ENCODE peak calls at places on chromosome 18, in seven cellular contexts. Q is colonic mucosa, H is mesendoderm, O is SK-N-SH, N is Karpas-422, K is neural progenitor cell, A is PC-3. B is an unnamed sample. For H3K4me1 and H3K36me3, the result is how much of the 10 kb centered on the place peaks cover.

GRCh38 chr18:47775961-47776360 is 154.5 kb downstream of the SMAD2 start:
- DNase-seq in Q (no peak), H (peak), O (no peak), N (peak), K (no peak), A (peak), B (no peak)

GRCh38 chr18:75127143-75128021 is 81.6 kb downstream of the PTGR3 start:
- DNase-seq in Q (peak), H (no peak), O (no peak), N (no peak), K (no peak), A (peak), B (no peak)

GRCh38 chr18:22544626-22545025 is 126.9 kb upstream of the CTAGE1 start:
- DNase-seq in Q (no peak), H (no peak), O (no peak), N (no peak), K (no peak), A (no peak), B (no peak)

GRCh38 chr18:7830468-7830867 is 263.4 kb downstream of the PTPRM start:
- DNase-seq in Q (no peak), H (peak), O (peak), N (peak), K (no peak), A (peak), B (no peak)

GRCh38 chr18:76722224-76723061 is 99.9 kb upstream of the ZNF236 start:
- DNase-seq in Q (no peak), H (no peak), O (no peak), N (no peak), K (no peak), A (no peak), B (no peak)

GRCh38 chr18:48173557-48173956 is 235.6 kb downstream of the ZBTB7C start:
- DNase-seq in Q (peak), H (no peak), O (no peak), N (no peak), K (no peak), A (no peak), B (no peak)

GRCh38 chr18:48052291-48052840 is 121.9 kb upstream of the SMAD2 start:
- DNase-seq in Q (no peak), H (no peak), O (no peak), N (no peak), K (no peak), A (no peak), B (no peak)

GRCh38 chr18:48230459-48231113 is 178.6 kb downstream of the ZBTB7C start:
- DNase-seq in Q (peak), H (peak), O (peak), N (peak), K (peak), A (peak), B (peak)

GRCh38 chr18:24659837-24660720 is 199.6 kb downstream of the HRH4 start:
- DNase-seq in Q (peak), H (no peak), O (no peak), N (no peak), K (no peak), A (no peak), B (no peak)

GRCh38 chr18:10798727-10799435 is 273.1 kb downstream of the NAPG start:
- DNase-seq in Q (no peak), H (no peak), O (no peak), N (no peak), K (no peak), A (no peak), B (no peak)

GRCh38 chr18:25019946-25020345 is 332.0 kb downstream of the ZNF521 start:
- DNase-seq in Q (no peak), H (peak), O (no peak), N (no peak), K (no peak), A (no peak), B (no peak)

GRCh38 chr18:62710417-62710816 is 4.9 kb upstream of the PHLPP1 start:
- DNase-seq in Q (no peak), H (no peak), O (peak), N (no peak), K (no peak), A (peak), B (no peak)

GRCh38 chr18:59631583-59632181 is 65.5 kb downstream of the CCBE1 start:
- DNase-seq in Q (no peak), H (peak), O (peak), N (peak), K (peak), A (peak), B (peak)

GRCh38 chr18:23861326-23861725 is 153.2 kb upstream of the TTC39C start:
- DNase-seq in Q (no peak), H (no peak), O (no peak), N (no peak), K (no peak), A (no peak), B (no peak)

GRCh38 chr18:59402432-59403090 is 43.5 kb upstream of the LMAN1 start:
- DNase-seq in Q (peak), H (peak), O (peak), N (peak), K (peak), A (peak), B (peak)

GRCh38 chr18:23269931-23270330 is 134.6 kb downstream of the CABLES1 start:
- DNase-seq in Q (no peak), H (no peak), O (no peak), N (no peak), K (no peak), A (no peak), B (no peak)

GRCh38 chr18:27952741-27953140 is 224.2 kb downstream of the CDH2 start:
- DNase-seq in Q (no peak), H (no peak), O (no peak), N (no peak), K (no peak), A (no peak), B (no peak)

GRCh38 chr18:11323359-11323819 is 174.0 kb upstream of the PIEZO2 start:
- DNase-seq in Q (no peak), H (peak), O (no peak), N (no peak), K (no peak), A (peak), B (peak)

GRCh38 chr18:31513189-31513907 is 15.4 kb downstream of the DSG2 start:
- DNase-seq in Q (no peak), H (peak), O (no peak), N (no peak), K (no peak), A (peak), B (peak)

GRCh38 chr18:22935431-22935830 is 2.3 kb downstream of the RBBP8 start:
- DNase-seq in Q (no peak), H (peak), O (no peak), N (no peak), K (peak), A (no peak), B (no peak)

GRCh38 chr18:74399225-74399887 is 57.8 kb downstream of the DIPK1C start:
- DNase-seq in Q (no peak), H (no peak), O (no peak), N (no peak), K (no peak), A (no peak), B (no peak)

GRCh38 chr18:70234667-70235459 is 29.4 kb upstream of the RTTN start:
- DNase-seq in Q (no peak), H (peak), O (no peak), N (no peak), K (no peak), A (no peak), B (no peak)

GRCh38 chr18:74064510-74064909 is 83.1 kb downstream of the FBXO15 start:
- DNase-seq in Q (no peak), H (no peak), O (no peak), N (no peak), K (no peak), A (peak), B (no peak)

GRCh38 chr18:64037812-64038414 is 68.0 kb downstream of the SERPINB8 start:
- DNase-seq in Q (no peak), H (peak), O (peak), N (peak), K (peak), A (peak), B (no peak)

GRCh38 chr18:77087391-77088141 is 45.0 kb downstream of the MBP start:
- DNase-seq in Q (peak), H (peak), O (no peak), N (no peak), K (peak), A (no peak), B (peak)

GRCh38 chr18:48743046-48743445 is 204.2 kb downstream of the CTIF start:
- DNase-seq in Q (peak), H (no peak), O (peak), N (no peak), K (no peak), A (no peak), B (no peak)

GRCh38 chr18:34918856-34919255 is 122.4 kb upstream of the MAPRE2 start:
- DNase-seq in Q (no peak), H (no peak), O (no peak), N (no peak), K (no peak), A (no peak), B (no peak)

DNA sequence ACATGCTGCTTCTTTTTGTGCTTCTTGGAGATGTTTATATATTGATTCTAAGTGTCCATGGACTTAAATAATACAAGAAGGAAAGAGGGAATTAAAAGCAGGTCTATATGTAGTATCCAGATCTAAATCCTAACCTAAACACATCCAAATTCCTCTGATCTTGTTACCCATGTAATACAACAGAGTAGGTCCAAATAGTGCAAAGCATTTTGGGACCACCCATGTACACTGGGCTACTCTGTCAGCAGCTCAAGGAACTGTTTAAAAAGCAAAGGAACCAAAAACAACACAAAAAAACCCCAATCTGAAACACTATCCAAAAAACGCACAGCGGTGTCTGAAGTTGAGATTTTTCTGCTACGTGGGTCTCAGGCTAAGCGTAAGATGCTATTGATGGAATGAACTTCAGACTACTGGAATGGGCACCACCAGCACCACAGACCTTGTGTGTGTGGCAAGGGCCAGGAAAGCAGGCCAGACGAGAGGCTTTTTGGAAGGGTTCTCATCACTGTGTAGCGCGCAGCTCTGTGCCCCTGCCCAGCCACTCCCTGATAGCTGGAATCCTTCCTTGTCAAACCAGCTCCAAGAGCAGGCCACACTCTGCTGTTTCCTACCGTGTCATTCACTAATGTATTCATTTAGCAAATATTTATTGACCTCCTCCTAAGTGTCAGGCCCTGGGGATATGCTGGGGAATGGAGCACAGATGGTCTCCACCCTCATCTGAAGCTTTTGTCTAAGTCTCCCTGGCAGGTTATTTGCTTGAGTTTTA is 101.4 kb downstream of the COLEC12 start:
- DNase-seq in Q (no peak), H (no peak), O (peak), N (no peak), K (no peak), A (no peak), B (no peak)
- H3K4me1 ChIP-seq in Q (under half), H (under half), O (under half), N (under half), K (under half), A (under half), B (under half)

GRCh38 chr18:12711446-12711845 is 8.6 kb downstream of the PSMG2 start:
- DNase-seq in Q (no peak), H (no peak), O (no peak), N (no peak), K (no peak), A (no peak), B (no peak)
- H3K36me3 ChIP-seq in Q (under half), H (under half), O (half or more), N (half or more), K (under half), A (under half), B (half or more)

GRCh38 chr18:68024716-68025115 is 508.2 kb upstream of the DSEL start:
- DNase-seq in Q (no peak), H (no peak), O (no peak), N (no peak), K (no peak), A (no peak), B (no peak)
- H3K9ac ChIP-seq in Q (no peak), H (no peak), O (no peak), N (no peak), K (no peak), A (no peak), B (no peak)

GRCh38 chr18:50850307-50850706 is 28.6 kb upstream of the ME2 start:
- DNase-seq in Q (no peak), H (no peak), O (no peak), N (no peak), K (no peak), A (no peak), B (no peak)
- H3K4me1 ChIP-seq in Q (under half), H (under half), O (under half), N (under half), K (under half), A (under half), B (under half)

GRCh38 chr18:2736823-2737222 is 81.3 kb downstream of the SMCHD1 start:
- DNase-seq in Q (no peak), H (no peak), O (no peak), N (no peak), K (no peak), A (no peak), B (no peak)
- H3K36me3 ChIP-seq in Q (under half), H (under half), O (half or more), N (half or more), K (under half), A (half or more), B (half or more)

GRCh38 chr18:80244956-80245730 is 2.2 kb downstream of the PARD6G start:
- DNase-seq in Q (no peak), H (no peak), O (no peak), N (no peak), K (no peak), A (no peak), B (peak)

GRCh38 chr18:80244167-80244566 is 3.1 kb downstream of the PARD6G start:
- DNase-seq in Q (no peak), H (no peak), O (no peak), N (no peak), K (no peak), A (no peak), B (no peak)

GRCh38 chr18:80246656-80247402 is 485 bp downstream of the PARD6G start:
- DNase-seq in Q (no peak), H (peak), O (peak), N (no peak), K (peak), A (peak), B (peak)

GRCh38 chr18:80247403-80247916 is at the start of gene PARD6G:
- DNase-seq in Q (peak), H (peak), O (peak), N (no peak), K (peak), A (peak), B (peak)

DNA sequence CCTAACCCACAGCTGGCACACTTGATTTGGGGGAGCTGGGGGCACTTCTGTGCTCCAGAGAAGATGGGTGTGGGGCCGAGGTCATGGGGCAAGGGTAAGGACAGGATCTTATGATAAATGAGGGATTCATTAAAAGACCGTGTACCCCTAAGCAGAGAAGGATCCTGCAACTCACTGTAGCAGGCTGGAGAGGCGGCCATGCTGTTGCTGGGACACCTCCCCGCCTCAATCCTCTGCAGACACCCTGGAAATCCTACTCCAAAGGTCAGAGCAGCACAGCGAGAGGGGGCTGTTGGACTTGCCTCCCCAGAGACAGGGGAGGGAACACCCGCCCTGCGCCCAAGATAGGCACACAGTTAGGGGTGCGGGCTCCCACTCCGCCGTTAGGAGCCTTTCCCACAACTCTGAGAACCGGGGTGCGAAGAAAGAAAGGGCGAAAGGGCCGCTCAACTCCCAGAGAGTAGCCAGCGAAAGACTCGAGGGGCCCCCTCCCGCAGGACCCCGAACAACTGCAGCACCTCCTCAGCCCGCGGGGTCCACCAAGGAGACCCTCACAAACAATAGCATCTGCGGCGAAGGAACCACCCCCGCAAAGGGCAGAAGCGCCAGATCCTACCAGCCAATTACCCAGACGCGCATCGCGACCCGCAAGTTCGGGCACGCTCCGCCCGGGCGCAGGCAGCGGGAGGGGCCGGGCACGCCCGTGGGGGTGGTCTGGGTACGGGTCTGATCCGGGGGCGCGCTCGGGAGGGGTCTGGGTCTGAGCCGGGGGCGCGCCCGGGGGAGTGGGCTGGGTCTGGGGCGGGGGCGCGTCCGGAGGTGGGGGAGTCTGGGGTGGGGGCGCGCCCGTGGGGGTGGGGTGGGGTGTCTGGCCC is 1.3 kb downstream of the PARD6G start:
- DNase-seq in Q (no peak), H (peak), O (peak), N (no peak), K (peak), A (no peak), B (peak)
- H3K9ac ChIP-seq in Q (peak), H (peak), O (no peak), N (no peak), K (peak), A (no peak), B (no peak)

GRCh38 chr18:50792885-50793284 is 26.9 kb downstream of the MRO start:
- DNase-seq in Q (no peak), H (no peak), O (no peak), N (no peak), K (no peak), A (no peak), B (no peak)
- H3K4me1 ChIP-seq in Q (under half), H (under half), O (under half), N (under half), K (under half), A (under half), B (under half)

DNA sequence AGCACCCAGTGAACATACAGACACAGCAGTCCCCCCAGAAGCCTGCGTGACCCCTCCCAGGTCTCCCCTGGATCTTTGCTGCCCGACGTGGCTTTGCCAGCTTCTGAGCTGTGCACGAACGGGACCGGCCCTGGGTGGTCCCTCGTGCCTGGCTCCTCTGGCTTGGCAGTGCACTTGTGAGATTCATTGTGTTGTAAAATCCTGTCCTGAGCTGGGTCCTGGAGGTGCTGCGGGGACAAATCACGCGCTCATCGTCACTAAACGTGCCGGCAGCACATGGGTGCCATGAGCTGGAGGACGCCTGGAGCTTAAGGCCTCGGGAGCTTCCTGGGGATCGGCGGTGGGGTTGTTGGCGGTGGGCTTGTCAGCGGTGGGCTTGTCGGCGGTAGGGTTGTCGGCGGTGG is 104.9 kb downstream of the FAM210A start:
- DNase-seq in Q (no peak), H (no peak), O (no peak), N (no peak), K (no peak), A (no peak), B (no peak)
- H3K36me3 ChIP-seq in Q (under half), H (under half), O (under half), N (under half), K (under half), A (under half), B (under half)

DNA sequence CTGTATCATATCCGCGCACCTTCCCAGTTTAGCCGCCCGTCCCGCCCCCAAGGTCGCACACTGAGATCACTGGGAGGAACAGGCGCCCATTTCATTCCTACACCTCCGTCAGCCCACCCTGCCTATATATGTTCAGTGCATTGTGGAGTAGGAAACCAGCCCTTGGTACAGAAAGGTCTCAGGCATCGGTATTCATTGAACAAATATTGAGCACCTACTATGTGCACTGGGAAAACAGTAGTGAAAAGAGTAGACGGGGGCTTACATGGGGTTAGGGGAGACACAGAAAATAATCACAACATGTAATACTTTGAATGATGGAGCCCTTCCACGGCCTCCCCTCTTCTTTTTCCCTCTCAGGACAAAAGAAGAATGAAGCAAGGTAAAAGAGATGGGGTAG is 760 bp upstream of the FECH start:
- DNase-seq in Q (no peak), H (no peak), O (no peak), N (no peak), K (no peak), A (no peak), B (no peak)
- H3K9ac ChIP-seq in Q (no peak), H (no peak), O (no peak), N (peak), K (no peak), A (peak), B (no peak)

DNA sequence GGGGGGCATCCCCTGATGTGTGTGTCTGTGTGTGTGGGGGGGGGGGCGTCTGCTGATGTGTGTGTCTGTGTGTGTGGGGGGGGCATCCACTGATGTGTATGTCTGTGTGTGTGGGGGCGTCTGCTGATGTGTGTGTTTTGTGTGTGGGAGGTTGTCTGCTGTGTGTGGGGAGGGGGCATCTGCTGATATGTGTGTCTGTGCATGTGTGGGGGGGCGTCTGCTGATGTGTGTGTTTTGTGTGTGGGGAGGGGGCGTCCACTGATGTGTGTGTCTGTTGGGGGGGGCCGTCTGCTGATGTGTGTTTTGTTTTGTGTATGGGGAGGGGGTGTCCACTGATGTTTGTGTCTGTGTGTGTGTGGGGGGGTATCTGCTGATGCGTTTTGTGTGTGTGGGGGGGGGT is 126.1 kb downstream of the NFATC1 start:
- DNase-seq in Q (peak), H (no peak), O (no peak), N (no peak), K (no peak), A (no peak), B (peak)
- H3K4me1 ChIP-seq in Q (under half), H (under half), O (under half), N (under half), K (under half), A (under half), B (under half)